ENCODE peak calls at places on chromosomes 5 and 9, in eight cellular contexts. One of them, this sample, is unnamed.
A peak's percentile ranks its signal among the peaks of the same experiment; 100 is the strongest.

GRCh38 chr5:160432815-160433214 is 11.2 kb downstream of the PTTG1 start:
- DNase-seq in AML-193: no peak
- DNase-seq in HT-29: no peak
- DNase-seq in heart left ventricle: no peak
- DNase-seq in NCI-H774: no peak
- DNase-seq in mucosa of gallbladder: no peak
- DNase-seq in foreskin fibroblast: no peak
- DNase-seq in GM23338: no peak
- DNase-seq in this sample: no peak

GRCh38 chr9:36258989-36259315 is 704 bp upstream of the GNE start:
- DNase-seq in foreskin fibroblast: no peak
- DNase-seq in NCI-H774: no peak
- DNase-seq in mucosa of gallbladder: no peak
- DNase-seq in heart left ventricle: no peak
- DNase-seq in AML-193: no peak
- DNase-seq in HT-29: peak; percentile 3
- DNase-seq in GM23338: no peak
- DNase-seq in this sample: peak; percentile 30

GRCh38 chr9:135702002-135702721 is at the start of gene KCNT1:
- DNase-seq in NCI-H774: no peak
- DNase-seq in AML-193: no peak
- DNase-seq in GM23338: peak; percentile 71
- DNase-seq in mucosa of gallbladder: peak; percentile 38
- DNase-seq in heart left ventricle: no peak
- DNase-seq in foreskin fibroblast: peak; percentile 79
- DNase-seq in HT-29: peak; percentile 44
- DNase-seq in this sample: peak; percentile 37

GRCh38 chr5:134846641-134846960 is 833 bp downstream of the C5orf24 start:
- DNase-seq in mucosa of gallbladder: no peak
- DNase-seq in GM23338: no peak
- DNase-seq in HT-29: peak; percentile 52
- DNase-seq in NCI-H774: no peak
- DNase-seq in heart left ventricle: no peak
- DNase-seq in foreskin fibroblast: peak; percentile 30
- DNase-seq in AML-193: no peak
- DNase-seq in this sample: no peak

GRCh38 chr5:27748847-27749246 is 710.5 kb upstream of the CDH9 start:
- DNase-seq in AML-193: no peak
- DNase-seq in mucosa of gallbladder: no peak
- DNase-seq in NCI-H774: no peak
- DNase-seq in foreskin fibroblast: no peak
- DNase-seq in GM23338: no peak
- DNase-seq in HT-29: no peak
- DNase-seq in heart left ventricle: no peak
- DNase-seq in this sample: no peak

GRCh38 chr5:502325-503079 is 21.7 kb downstream of the SLC9A3 start:
- DNase-seq in foreskin fibroblast: no peak
- DNase-seq in GM23338: peak; percentile 40
- DNase-seq in mucosa of gallbladder: no peak
- DNase-seq in heart left ventricle: no peak
- DNase-seq in HT-29: no peak
- DNase-seq in NCI-H774: no peak
- DNase-seq in AML-193: no peak
- DNase-seq in this sample: no peak

GRCh38 chr5:115068239-115069086 is 101.2 kb downstream of the TRIM36 start:
- DNase-seq in NCI-H774: peak; percentile 73
- DNase-seq in HT-29: no peak
- DNase-seq in heart left ventricle: no peak
- DNase-seq in GM23338: peak; percentile 6
- DNase-seq in foreskin fibroblast: peak; percentile 3
- DNase-seq in AML-193: no peak
- DNase-seq in mucosa of gallbladder: no peak
- DNase-seq in this sample: no peak

GRCh38 chr9:70479880-70480291 is 65.4 kb upstream of the KLF9 start:
- DNase-seq in GM23338: peak; percentile 56
- DNase-seq in foreskin fibroblast: peak; percentile 82
- DNase-seq in NCI-H774: no peak
- DNase-seq in HT-29: peak; percentile 28
- DNase-seq in mucosa of gallbladder: no peak
- DNase-seq in AML-193: no peak
- DNase-seq in heart left ventricle: peak; percentile 57
- DNase-seq in this sample: peak; percentile 35

GRCh38 chr5:130032807-130033206 is 128.5 kb downstream of the CHSY3 start:
- DNase-seq in mucosa of gallbladder: peak; percentile 29
- DNase-seq in NCI-H774: no peak
- DNase-seq in foreskin fibroblast: peak; percentile 39
- DNase-seq in AML-193: no peak
- DNase-seq in GM23338: no peak
- DNase-seq in heart left ventricle: peak; percentile 28
- DNase-seq in HT-29: no peak
- DNase-seq in this sample: no peak

GRCh38 chr9:12784461-12785250 is 9.8 kb downstream of the LURAP1L start:
- DNase-seq in GM23338: no peak
- DNase-seq in heart left ventricle: no peak
- DNase-seq in AML-193: peak; percentile 1
- DNase-seq in HT-29: peak; percentile 89
- DNase-seq in mucosa of gallbladder: peak; percentile 65
- DNase-seq in NCI-H774: peak; percentile 44
- DNase-seq in foreskin fibroblast: peak; percentile 95
- DNase-seq in this sample: no peak

GRCh38 chr9:124735121-124735520 is 36.0 kb downstream of the NR6A1 start:
- DNase-seq in NCI-H774: no peak
- DNase-seq in HT-29: peak; percentile 57
- DNase-seq in GM23338: peak; percentile 47
- DNase-seq in AML-193: no peak
- DNase-seq in mucosa of gallbladder: no peak
- DNase-seq in heart left ventricle: no peak
- DNase-seq in foreskin fibroblast: peak; percentile 71
- DNase-seq in this sample: no peak

GRCh38 chr9:110191616-110192015 is 16.3 kb downstream of the C9orf152 start:
- DNase-seq in AML-193: no peak
- DNase-seq in GM23338: no peak
- DNase-seq in foreskin fibroblast: no peak
- DNase-seq in HT-29: no peak
- DNase-seq in mucosa of gallbladder: no peak
- DNase-seq in heart left ventricle: no peak
- DNase-seq in NCI-H774: no peak
- DNase-seq in this sample: no peak

GRCh38 chr9:137076636-137077009 is 694 bp upstream of the UAP1L1 start:
- DNase-seq in NCI-H774: no peak
- DNase-seq in HT-29: no peak
- DNase-seq in AML-193: no peak
- DNase-seq in GM23338: peak; percentile 53
- DNase-seq in mucosa of gallbladder: no peak
- DNase-seq in foreskin fibroblast: no peak
- DNase-seq in heart left ventricle: no peak
- DNase-seq in this sample: no peak

GRCh38 chr5:141100243-141100805 is at the start of gene PCDHB3:
- DNase-seq in NCI-H774: no peak
- DNase-seq in mucosa of gallbladder: no peak
- DNase-seq in AML-193: peak; percentile 6
- DNase-seq in GM23338: peak; percentile 96
- DNase-seq in HT-29: peak; percentile 13
- DNase-seq in heart left ventricle: peak; percentile 61
- DNase-seq in foreskin fibroblast: peak; percentile 8
- DNase-seq in this sample: peak; percentile 34

GRCh38 chr9:2570615-2571479 is 50.7 kb upstream of the VLDLR start:
- DNase-seq in mucosa of gallbladder: peak; percentile 59
- DNase-seq in foreskin fibroblast: peak; percentile 68
- DNase-seq in AML-193: peak; percentile 86
- DNase-seq in NCI-H774: peak; percentile 81
- DNase-seq in GM23338: no peak
- DNase-seq in heart left ventricle: peak; percentile 97
- DNase-seq in HT-29: peak; percentile 96
- DNase-seq in this sample: peak; percentile 28

GRCh38 chr5:80686757-80687156 is 32.0 kb upstream of the DHFR start:
- DNase-seq in HT-29: peak; percentile 44
- DNase-seq in AML-193: peak; percentile 36
- DNase-seq in foreskin fibroblast: peak; percentile 47
- DNase-seq in heart left ventricle: no peak
- DNase-seq in GM23338: peak; percentile 45
- DNase-seq in mucosa of gallbladder: no peak
- DNase-seq in NCI-H774: no peak
- DNase-seq in this sample: peak; percentile 22

GRCh38 chr5:1445313-1445894 is at the start of gene SLC6A3:
- DNase-seq in GM23338: peak; percentile 93
- DNase-seq in heart left ventricle: no peak
- DNase-seq in NCI-H774: peak; percentile 16
- DNase-seq in AML-193: no peak
- DNase-seq in foreskin fibroblast: peak; percentile 14
- DNase-seq in mucosa of gallbladder: no peak
- DNase-seq in HT-29: no peak
- DNase-seq in this sample: no peak

GRCh38 chr9:92276223-92277007 is 17.1 kb downstream of the IARS1 start:
- DNase-seq in foreskin fibroblast: peak; percentile 24
- DNase-seq in GM23338: no peak
- DNase-seq in heart left ventricle: no peak
- DNase-seq in mucosa of gallbladder: no peak
- DNase-seq in AML-193: no peak
- DNase-seq in HT-29: peak; percentile 20
- DNase-seq in NCI-H774: no peak
- DNase-seq in this sample: no peak